ENCODE peak calls at places on chromosomes 4 and X, in seven cellular contexts. M is H1, U is ovary, L is spleen, W is body of pancreas, T is A549, V is lower leg skin. K is an unnamed sample.

GRCh38 chr4:22339491-22339890 is 176.4 kb downstream of the ADGRA3 start:
- DNase-seq in M (no peak), U (no peak), L (no peak), W (no peak), T (no peak), V (no peak), K (no peak)

GRCh38 chr4:972651-973424 is 531 bp downstream of the DGKQ start:
- DNase-seq in M (no peak), U (peak), L (peak), W (peak), T (no peak), V (no peak), K (no peak)

GRCh38 chr4:158599150-158599549 is 72.5 kb downstream of the C4orf46 start:
- DNase-seq in M (no peak), U (no peak), L (no peak), W (no peak), T (no peak), V (no peak), K (no peak)

GRCh38 chr4:89814362-89814761 is 22.6 kb downstream of the SNCA start:
- DNase-seq in M (no peak), U (no peak), L (no peak), W (no peak), T (no peak), V (no peak), K (no peak)

GRCh38 chrX:95367286-95367685 is 1317.4 kb upstream of the DIAPH2 start:
- DNase-seq in M (no peak), U (no peak), L (no peak), W (no peak), T (no peak), V (no peak), K (no peak)

GRCh38 chrX:133587071-133587470 is 171.8 kb upstream of the GPC4 start:
- DNase-seq in M (no peak), U (no peak), L (no peak), W (no peak), T (no peak), V (no peak), K (no peak)

GRCh38 chr4:76155979-76156378 is 7.8 kb upstream of the NUP54 start:
- DNase-seq in M (no peak), U (no peak), L (no peak), W (no peak), T (no peak), V (no peak), K (no peak)

GRCh38 chr4:4417886-4418285 is 31.0 kb downstream of the NSG1 start:
- DNase-seq in M (no peak), U (no peak), L (no peak), W (no peak), T (no peak), V (peak), K (no peak)

GRCh38 chrX:24790166-24790565 is 96.4 kb downstream of the POLA1 start:
- DNase-seq in M (no peak), U (no peak), L (no peak), W (no peak), T (no peak), V (no peak), K (no peak)

GRCh38 chrX:39772057-39772832 is 325.5 kb downstream of the BCOR start:
- DNase-seq in M (peak), U (no peak), L (peak), W (peak), T (no peak), V (no peak), K (no peak)

GRCh38 chr4:53123171-53123570 is 242.7 kb downstream of the SCFD2 start:
- DNase-seq in M (no peak), U (no peak), L (no peak), W (no peak), T (no peak), V (no peak), K (no peak)

GRCh38 chr4:138241281-138242075 is 671 bp downstream of the SLC7A11 start:
- DNase-seq in M (no peak), U (no peak), L (peak), W (peak), T (peak), V (no peak), K (no peak)

GRCh38 chrX:150844016-150844415 is 54.5 kb downstream of the CD99L2 start:
- DNase-seq in M (no peak), U (no peak), L (no peak), W (no peak), T (peak), V (no peak), K (no peak)

GRCh38 chr4:56764206-56764605 is 57.3 kb downstream of the SPINK2 start:
- DNase-seq in M (no peak), U (no peak), L (no peak), W (no peak), T (no peak), V (no peak), K (no peak)

GRCh38 chr4:5470318-5470889 is 238.0 kb downstream of the EVC2 start:
- DNase-seq in M (no peak), U (no peak), L (no peak), W (no peak), T (no peak), V (no peak), K (no peak)

GRCh38 chr4:38601244-38601915 is 62.6 kb upstream of the KLF3 start:
- DNase-seq in M (no peak), U (no peak), L (no peak), W (no peak), T (peak), V (no peak), K (no peak)

DNA sequence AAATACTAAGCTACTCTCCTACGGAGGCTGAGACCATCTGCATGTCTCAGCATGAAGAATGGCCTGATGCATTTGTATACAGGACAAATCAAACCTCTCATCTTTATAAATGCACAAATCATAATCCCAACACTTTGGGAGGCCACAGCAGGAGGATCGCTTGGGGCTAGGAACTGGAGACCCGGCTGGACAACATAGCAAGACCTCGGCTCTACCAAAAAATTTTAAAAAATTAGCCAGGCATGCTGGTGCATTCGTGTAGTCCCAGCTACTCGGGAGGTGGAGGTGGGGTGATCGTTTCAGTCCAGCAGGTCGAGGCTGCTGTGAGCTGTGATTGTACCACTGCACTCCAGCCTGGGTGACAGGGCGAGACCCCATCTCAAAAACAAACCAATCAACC is 262.8 kb downstream of the DHRSX start:
- DNase-seq in M (no peak), U (no peak), L (no peak), W (no peak), T (no peak), V (no peak), K (no peak)
- TF ChIP-seq CTCF in M (no peak), U (no peak), L (no peak), W (no peak), T (no peak), V (no peak), K (no peak)

DNA sequence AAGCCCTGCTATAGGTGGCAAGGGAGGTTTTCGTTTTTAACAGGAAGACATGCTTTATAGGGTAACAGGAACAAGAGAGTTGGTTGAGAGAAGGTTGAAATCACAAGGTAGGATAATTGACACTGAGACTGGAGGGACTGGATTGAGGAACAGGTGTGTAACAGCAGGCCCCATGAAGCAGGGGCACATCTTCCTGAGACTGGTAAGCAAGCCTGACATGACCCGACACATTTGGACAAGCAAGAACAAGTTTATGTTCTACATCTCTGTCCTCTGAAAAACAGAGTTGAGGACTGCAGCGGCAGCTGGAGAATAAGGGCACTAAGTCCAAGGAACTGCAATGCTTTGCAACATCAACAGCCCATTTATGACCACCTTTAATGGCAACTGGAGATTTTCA is 5.2 kb downstream of the RPS4X start:
- DNase-seq in M (no peak), U (no peak), L (no peak), W (no peak), T (no peak), V (no peak), K (no peak)
- TF ChIP-seq POLR2A in M (no peak), U (no peak), L (no peak), W (no peak), T (no peak), V (no peak), K (no peak)

GRCh38 chr4:140330311-140330900 is 43.0 kb upstream of the SCOC start:
- DNase-seq in M (no peak), U (no peak), L (no peak), W (no peak), T (peak), V (no peak), K (no peak)
- TF ChIP-seq CTCF in M (peak), U (no peak), L (no peak), W (peak), T (peak), V (no peak), K (no peak)

GRCh38 chrX:101408530-101408836 is 461 bp downstream of the HNRNPH2 start:
- DNase-seq in M (no peak), U (no peak), L (no peak), W (no peak), T (no peak), V (no peak), K (no peak)

GRCh38 chrX:101410461-101410860 is 2.4 kb downstream of the HNRNPH2 start:
- DNase-seq in M (no peak), U (no peak), L (no peak), W (no peak), T (no peak), V (no peak), K (no peak)

GRCh38 chrX:101407167-101407747 is 468 bp downstream of the GLA start:
- DNase-seq in M (no peak), U (no peak), L (no peak), W (no peak), T (no peak), V (no peak), K (no peak)

GRCh38 chrX:101409043-101409442 is 1.0 kb downstream of the HNRNPH2 start:
- DNase-seq in M (no peak), U (no peak), L (no peak), W (no peak), T (no peak), V (no peak), K (no peak)

DNA sequence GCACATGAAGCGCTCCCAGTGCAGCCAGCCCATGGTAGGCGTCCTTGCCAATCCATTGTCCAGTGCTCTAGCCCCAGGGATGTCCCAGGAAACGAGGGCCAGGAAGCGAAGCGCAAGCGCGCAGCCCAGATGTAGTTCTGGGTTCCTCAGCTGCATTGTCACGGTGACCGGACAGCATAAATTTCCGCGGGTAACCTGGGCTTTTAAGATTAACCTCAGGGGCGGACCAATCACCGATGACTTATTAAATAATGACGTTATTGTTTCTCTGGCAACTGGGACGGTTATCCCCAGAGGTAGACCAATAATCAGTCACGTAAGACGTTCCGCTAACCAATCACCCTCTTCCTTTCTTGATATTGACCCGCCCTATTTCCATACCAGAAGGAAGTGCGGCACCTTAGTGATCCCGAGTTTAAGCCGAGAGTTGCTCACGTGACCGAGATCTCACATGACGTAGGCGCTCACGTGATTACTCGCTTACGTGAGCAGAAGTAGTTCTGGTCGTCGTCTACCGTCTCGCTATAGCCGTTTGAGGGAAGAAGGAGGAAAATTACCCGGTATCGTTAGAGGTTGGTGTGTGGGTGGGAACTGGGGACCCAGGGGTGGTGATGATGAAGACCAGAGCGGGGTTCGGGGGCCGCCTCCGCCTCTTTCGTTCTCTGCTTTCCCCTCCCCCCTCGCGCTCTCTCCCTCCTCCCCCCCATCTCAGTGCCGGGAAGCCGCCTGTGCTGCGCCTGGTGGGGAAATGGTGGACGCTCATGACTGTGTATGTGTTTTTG is at the start of the genes GLA and HNRNPH2:
- DNase-seq in M (peak), U (peak), L (peak), W (peak), T (peak), V (peak), K (peak)
- TF ChIP-seq POLR2A in M (peak), U (peak), L (no peak), W (peak), T (peak), V (peak), K (peak)

GRCh38 chrX:68234171-68234910 is 199.0 kb downstream of the OPHN1 start:
- DNase-seq in M (no peak), U (no peak), L (no peak), W (no peak), T (no peak), V (no peak), K (no peak)

GRCh38 chrX:68238568-68238967 is 194.7 kb downstream of the OPHN1 start:
- DNase-seq in M (no peak), U (no peak), L (no peak), W (no peak), T (peak), V (no peak), K (no peak)
- TF ChIP-seq CTCF in M (peak), U (no peak), L (no peak), W (no peak), T (peak), V (no peak), K (peak)

DNA sequence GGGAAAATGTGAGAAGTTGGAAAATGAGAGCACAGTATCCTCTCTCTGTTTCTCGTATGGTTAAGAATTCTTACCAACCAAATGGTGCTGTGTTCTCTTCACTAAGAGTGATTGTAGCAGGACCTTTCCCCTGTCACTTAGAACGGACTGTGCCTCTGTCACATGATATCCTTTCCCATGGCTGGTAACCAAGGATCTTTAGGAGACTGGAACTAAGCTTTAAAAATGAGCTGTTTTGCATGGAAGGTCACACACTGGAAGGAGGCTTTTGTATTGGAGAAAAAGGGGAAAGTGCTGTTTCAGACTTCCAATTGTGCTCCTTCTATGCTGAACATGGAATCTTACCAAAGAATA is 148.5 kb downstream of the SLC4A4 start:
- DNase-seq in M (no peak), U (no peak), L (no peak), W (no peak), T (no peak), V (no peak), K (no peak)
- TF ChIP-seq POLR2A in M (no peak), U (no peak), L (no peak), W (no peak), T (no peak), V (no peak), K (no peak)